ENCODE peak calls at places on chromosome 17, in five cellular contexts. A is endodermal cell, W is hepatocyte, J is heart right ventricle, S is tibial artery. L is an unnamed sample.

GRCh38 chr17:63645775-63646491 is 23.7 kb downstream of the MAP3K3 start:
- DNase-seq in A (peak; percentile 33), W (no peak), J (no peak), S (no peak), L (no peak)

GRCh38 chr17:66790476-66791061 is 44.3 kb upstream of the CACNG5 start:
- DNase-seq in A (peak; percentile 40), W (no peak), J (no peak), S (no peak), L (no peak)

GRCh38 chr17:28372203-28372944 is 880 bp downstream of the SARM1 start:
- DNase-seq in A (no peak), W (peak; percentile 47), J (no peak), S (no peak), L (no peak)

GRCh38 chr17:61583242-61583641 is 7.8 kb downstream of the NACA2 start:
- DNase-seq in A (no peak), W (peak; percentile 62), J (no peak), S (no peak), L (no peak)

GRCh38 chr17:55299890-55300289 is 35.1 kb downstream of the HLF start:
- DNase-seq in A (peak; percentile 10), W (no peak), J (no peak), S (no peak), L (no peak)

GRCh38 chr17:82458885-82459424 is 414 bp downstream of the NARF start:
- DNase-seq in A (peak; percentile 76), W (peak; percentile 50), J (no peak), S (no peak), L (no peak)

GRCh38 chr17:9386401-9386800 is 189.2 kb downstream of the STX8 start:
- DNase-seq in A (no peak), W (peak; percentile 15), J (no peak), S (no peak), L (no peak)

GRCh38 chr17:64653985-64654355 is 8.1 kb downstream of the SMURF2 start:
- DNase-seq in A (no peak), W (no peak), J (no peak), S (no peak), L (no peak)

GRCh38 chr17:37082461-37082860 is 133.7 kb downstream of the AATF start:
- DNase-seq in A (peak; percentile 71), W (no peak), J (no peak), S (no peak), L (no peak)

GRCh38 chr17:80270104-80270503 is 9.5 kb downstream of the RNF213 start:
- DNase-seq in A (peak; percentile 94), W (no peak), J (no peak), S (no peak), L (no peak)

GRCh38 chr17:83081561-83082201 is 2.3 kb downstream of the METRNL start:
- DNase-seq in A (no peak), W (peak; percentile 86), J (no peak), S (peak; percentile 75), L (no peak)

GRCh38 chr17:80855968-80856862 is 135.4 kb upstream of the CHMP6 start:
- DNase-seq in A (peak; percentile 50), W (peak; percentile 73), J (peak; percentile 36), S (peak; percentile 64), L (no peak)

GRCh38 chr17:68704897-68705296 is 103.7 kb upstream of the FAM20A start:
- DNase-seq in A (no peak), W (no peak), J (no peak), S (no peak), L (no peak)

GRCh38 chr17:57649731-57650484 is 95.2 kb downstream of the CCDC182 start:
- DNase-seq in A (peak; percentile 89), W (peak; percentile 32), J (no peak), S (no peak), L (no peak)

GRCh38 chr17:32277284-32277683 is 11.7 kb downstream of the RHBDL3 start:
- DNase-seq in A (peak; percentile 93), W (peak; percentile 71), J (no peak), S (no peak), L (no peak)

GRCh38 chr17:48618366-48618896 is 3.3 kb upstream of the HOXB8 start:
- DNase-seq in A (peak; percentile 99), W (peak; percentile 94), J (peak; percentile 81), S (peak; percentile 81), L (peak; percentile 86)

GRCh38 chr17:46056800-46057304 is 57.8 kb downstream of the STH start:
- DNase-seq in A (no peak), W (no peak), J (no peak), S (peak; percentile 37), L (no peak)

GRCh38 chr17:72122002-72122310 is 1.1 kb downstream of the SOX9 start:
- DNase-seq in A (no peak), W (peak; percentile 38), J (no peak), S (no peak), L (no peak)

GRCh38 chr17:31415004-31415454 is 23.6 kb downstream of the RAB11FIP4 start:
- DNase-seq in A (peak; percentile 79), W (no peak), J (no peak), S (no peak), L (no peak)

GRCh38 chr17:41648411-41649195 is 24.2 kb upstream of the KRT17 start:
- DNase-seq in A (peak; percentile 98), W (peak; percentile 93), J (peak; percentile 84), S (peak; percentile 79), L (peak; percentile 70)

DNA sequence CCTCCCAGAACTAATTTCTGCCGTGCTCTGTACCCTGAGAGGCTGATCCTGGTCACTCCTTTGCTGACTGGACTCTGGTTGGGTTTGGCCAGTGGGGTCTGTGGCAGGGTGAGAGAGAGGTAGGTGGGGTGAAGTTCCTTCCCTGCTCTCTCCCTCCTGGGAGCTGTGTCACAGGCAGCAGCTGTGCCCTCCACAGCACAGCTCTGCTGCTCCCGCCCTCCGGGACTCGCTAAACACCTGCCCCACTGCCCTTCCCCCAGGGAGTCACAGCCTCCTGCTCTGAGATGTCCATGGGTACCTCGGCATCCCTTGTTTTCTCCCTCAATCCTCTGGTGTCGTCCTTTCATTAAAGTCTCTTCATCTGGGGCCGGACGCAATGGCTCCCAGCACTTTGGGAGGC is 66.4 kb downstream of the SRCIN1 start:
- DNase-seq in A (no peak), W (no peak), J (no peak), S (no peak), L (no peak)
- TF ChIP-seq CTCF in A (no peak), W (no peak), J (no peak), S (no peak), L (no peak)

GRCh38 chr17:75516255-75516618 is at the start of gene TSEN54:
- DNase-seq in A (peak; percentile 98), W (peak; percentile 96), J (peak; percentile 95), S (peak; percentile 92), L (peak; percentile 86)

GRCh38 chr17:75517277-75517865 is 1.0 kb downstream of the TSEN54 start:
- DNase-seq in A (peak; percentile 83), W (no peak), J (no peak), S (no peak), L (no peak)

GRCh38 chr17:75515523-75516254 is at the start of gene CASKIN2:
- DNase-seq in A (peak; percentile 100), W (peak; percentile 98), J (peak; percentile 98), S (peak; percentile 94), L (peak; percentile 94)

GRCh38 chr17:75518201-75518600 is 1.9 kb downstream of the TSEN54 start:
- DNase-seq in A (no peak), W (no peak), J (no peak), S (no peak), L (no peak)

DNA sequence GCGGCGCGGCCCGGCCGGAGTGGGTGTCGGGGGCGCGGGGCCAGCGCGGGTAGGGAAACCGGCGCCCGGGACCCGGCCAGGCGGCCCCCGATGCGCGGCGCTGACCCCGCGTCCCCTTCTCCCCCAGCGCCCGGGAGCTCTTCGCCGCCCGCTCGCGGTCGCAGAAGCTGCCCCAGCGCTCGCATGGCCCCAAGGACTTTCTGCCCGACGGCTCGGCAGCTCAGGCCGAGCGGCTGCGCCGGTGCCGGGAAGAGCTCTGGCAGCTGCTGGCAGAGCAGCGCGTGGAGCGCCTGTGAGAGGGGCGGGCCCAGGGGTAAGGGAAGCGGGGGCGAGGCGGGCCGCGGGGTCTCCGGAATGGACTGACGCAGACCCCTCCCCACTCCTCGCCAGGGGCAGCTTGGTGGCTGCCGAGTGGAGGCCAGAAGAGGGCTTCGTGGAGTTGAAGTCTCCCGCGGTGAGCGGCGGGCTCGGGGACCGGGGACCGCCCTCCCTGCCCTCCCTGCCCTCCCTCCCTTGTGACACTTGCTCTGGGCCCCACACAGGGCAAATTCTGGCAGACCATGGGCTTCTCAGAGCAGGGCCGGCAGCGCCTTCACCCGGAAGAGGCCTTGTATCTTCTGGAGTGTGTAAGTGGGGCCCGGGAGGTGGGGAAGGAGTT is 420 bp downstream of the TSEN54 start:
- DNase-seq in A (peak; percentile 85), W (peak; percentile 73), J (no peak), S (no peak), L (no peak)
- H3K27ac ChIP-seq in A (no peak overlapping the region), W (peak overlapping the region; percentile 92), J (peak overlapping the region; percentile 63), S (peak overlapping the region; percentile 93), L (peak overlapping the region; percentile 80)

DNA sequence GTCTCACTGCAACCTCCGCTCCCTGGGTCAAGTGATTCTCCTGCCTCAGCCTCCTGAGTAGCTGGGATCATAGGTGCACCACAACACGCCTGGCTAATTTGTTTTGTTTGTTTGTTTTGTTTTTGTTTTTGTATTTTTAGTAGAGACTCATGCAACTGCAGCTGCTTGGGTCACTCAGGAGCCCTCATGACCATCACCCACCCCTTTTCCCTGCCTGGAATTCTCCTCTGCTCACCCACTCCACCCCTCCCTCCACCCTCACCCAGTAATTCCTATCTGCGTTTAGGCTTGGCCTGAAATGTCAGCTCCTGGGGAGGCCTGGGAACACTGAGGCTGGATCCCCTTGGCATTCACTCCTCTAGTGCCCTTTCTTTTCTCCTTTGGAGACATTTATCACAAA is 25.5 kb downstream of the TMEM92 start:
- DNase-seq in A (no peak), W (no peak), J (no peak), S (no peak), L (no peak)
- TF ChIP-seq CTCF in A (no peak), W (no peak), J (no peak), S (no peak), L (no peak)

DNA sequence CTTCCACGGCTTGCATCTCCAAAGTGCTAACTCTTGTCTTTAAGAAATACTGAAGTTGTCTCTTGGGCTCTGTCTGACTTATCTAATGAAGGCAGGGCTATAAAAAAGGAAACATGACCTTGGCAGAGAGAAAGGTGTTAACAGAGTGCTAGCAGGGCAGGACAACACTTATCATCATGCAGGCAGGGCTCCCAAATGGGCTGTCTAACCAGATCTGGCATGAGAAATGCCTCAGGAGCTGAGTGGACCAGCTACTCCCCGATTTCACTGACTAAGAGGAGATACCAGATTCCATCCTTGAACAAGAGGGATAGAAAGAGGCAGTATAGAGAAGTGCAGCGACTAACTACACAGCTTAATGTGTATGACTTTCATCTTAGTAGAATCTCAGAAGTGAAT is 32.6 kb downstream of the PMP22 start:
- DNase-seq in A (no peak), W (no peak), J (peak; percentile 60), S (no peak), L (no peak)
- H3K27ac ChIP-seq in A (no peak overlapping the region), W (no peak overlapping the region), J (peak overlapping the region; percentile 57), S (no peak overlapping the region), L (peak overlapping the region; percentile 74)

GRCh38 chr17:43671755-43672502 is 10.2 kb upstream of the MEOX1 start:
- DNase-seq in A (no peak), W (no peak), J (no peak), S (no peak), L (no peak)
- TF ChIP-seq CTCF in A (no peak), W (no peak), J (no peak), S (no peak), L (no peak)

GRCh38 chr17:70074991-70075390 is at the start of gene KCNJ16:
- DNase-seq in A (no peak), W (peak; percentile 89), J (no peak), S (no peak), L (no peak)
- H3K27ac ChIP-seq in A (no peak within 1 kb of the TSS), W (peak within 1 kb of the TSS; percentile 85), J (no peak within 1 kb of the TSS), S (no peak within 1 kb of the TSS), L (peak within 1 kb of the TSS; percentile 78)